ENCODE peak calls at places on chromosomes 3 and 15, in four cellular contexts. One of them, this sample, is unnamed.

GRCh38 chr3:139557041-139557440 is 17.5 kb upstream of the RBP1 start:
- DNase-seq in caudate nucleus: no peak
- DNase-seq in left colon: no peak
- DNase-seq in NCI-H1105: no peak
- DNase-seq in this sample: no peak

GRCh38 chr3:80618295-80619256 is 850.8 kb upstream of the ROBO1 start:
- DNase-seq in NCI-H1105: no peak
- DNase-seq in caudate nucleus: no peak
- DNase-seq in left colon: no peak
- DNase-seq in this sample: no peak

GRCh38 chr15:73650387-73651126 is 17.4 kb upstream of the NPTN start:
- DNase-seq in left colon: no peak
- DNase-seq in NCI-H1105: no peak
- DNase-seq in caudate nucleus: no peak
- DNase-seq in this sample: no peak

GRCh38 chr3:98782826-98783500 is 19.8 kb downstream of the ST3GAL6 start:
- DNase-seq in left colon: no peak
- DNase-seq in NCI-H1105: no peak
- DNase-seq in caudate nucleus: no peak
- DNase-seq in this sample: no peak

GRCh38 chr15:66646308-66646707 is 55.7 kb upstream of the SMAD6 start:
- DNase-seq in NCI-H1105: no peak
- DNase-seq in caudate nucleus: no peak
- DNase-seq in left colon: no peak
- DNase-seq in this sample: peak; percentile 45

GRCh38 chr3:66386011-66386924 is 114.6 kb downstream of the LRIG1 start:
- DNase-seq in NCI-H1105: no peak
- DNase-seq in caudate nucleus: no peak
- DNase-seq in left colon: no peak
- DNase-seq in this sample: no peak

GRCh38 chr15:50758712-50759205 is 6.7 kb downstream of the SPPL2A start:
- DNase-seq in NCI-H1105: no peak
- DNase-seq in left colon: no peak
- DNase-seq in caudate nucleus: no peak
- DNase-seq in this sample: peak; percentile 16

GRCh38 chr3:129596194-129597086 is 10.0 kb downstream of the PLXND1 start:
- DNase-seq in caudate nucleus: peak; percentile 66
- DNase-seq in left colon: peak; percentile 52
- DNase-seq in NCI-H1105: no peak
- DNase-seq in this sample: peak; percentile 94

GRCh38 chr3:190432216-190432615 is 17.5 kb downstream of the TMEM207 start:
- DNase-seq in caudate nucleus: no peak
- DNase-seq in left colon: no peak
- DNase-seq in NCI-H1105: no peak
- DNase-seq in this sample: no peak

GRCh38 chr3:141441381-141442365 is 45.2 kb upstream of the RASA2 start:
- DNase-seq in NCI-H1105: no peak
- DNase-seq in caudate nucleus: peak; percentile 14
- DNase-seq in left colon: peak; percentile 80
- DNase-seq in this sample: peak; percentile 80

GRCh38 chr3:66083096-66083960 is 44.6 kb upstream of the MAGI1 start:
- DNase-seq in caudate nucleus: no peak
- DNase-seq in NCI-H1105: no peak
- DNase-seq in left colon: no peak
- DNase-seq in this sample: no peak

GRCh38 chr15:44727462-44728231 is 8.7 kb upstream of the TRIM69 start:
- DNase-seq in caudate nucleus: no peak
- DNase-seq in NCI-H1105: no peak
- DNase-seq in left colon: no peak
- DNase-seq in this sample: no peak

GRCh38 chr15:87955284-87955909 is 301.1 kb downstream of the NTRK3 start:
- DNase-seq in caudate nucleus: no peak
- DNase-seq in left colon: no peak
- DNase-seq in NCI-H1105: no peak
- DNase-seq in this sample: no peak

GRCh38 chr3:49417516-49418120 is 4.7 kb downstream of the AMT start:
- DNase-seq in caudate nucleus: no peak
- DNase-seq in NCI-H1105: no peak
- DNase-seq in left colon: no peak
- DNase-seq in this sample: no peak

GRCh38 chr3:69250014-69250413 is 127.6 kb upstream of the LMOD3 start:
- DNase-seq in caudate nucleus: peak; percentile 25
- DNase-seq in left colon: peak; percentile 87
- DNase-seq in NCI-H1105: no peak
- DNase-seq in this sample: no peak

GRCh38 chr15:64443747-64444621 is 16.4 kb upstream of the ZNF609 start:
- DNase-seq in caudate nucleus: no peak
- DNase-seq in left colon: no peak
- DNase-seq in NCI-H1105: no peak
- DNase-seq in this sample: peak; percentile 69

GRCh38 chr3:194900886-194901522 is 215.3 kb downstream of the FAM43A start:
- DNase-seq in caudate nucleus: no peak
- DNase-seq in NCI-H1105: no peak
- DNase-seq in left colon: no peak
- DNase-seq in this sample: no peak

This sample was measured in brain microvascular endothelial cell.